ENCODE peak calls at places on chromosomes 6 and 20, in four cellular contexts. One of them, this sample, is unnamed.

GRCh38 chr20:11117808-11118528 is 444.2 kb upstream of the JAG1 start:
- DNase-seq in psoas muscle: peak
- DNase-seq in transverse colon: no peak
- DNase-seq in CD4-positive, alpha-beta memory T cell: no peak
- DNase-seq in this sample: peak

GRCh38 chr20:59148713-59149493 is 14.7 kb upstream of the ZNF831 start:
- DNase-seq in psoas muscle: no peak
- DNase-seq in transverse colon: no peak
- DNase-seq in CD4-positive, alpha-beta memory T cell: peak
- DNase-seq in this sample: no peak

GRCh38 chr6:41689171-41690008 is 46.0 kb downstream of the TFEB start:
- DNase-seq in psoas muscle: no peak
- DNase-seq in transverse colon: no peak
- DNase-seq in CD4-positive, alpha-beta memory T cell: no peak
- DNase-seq in this sample: peak

GRCh38 chr6:1424306-1424927 is 35.0 kb downstream of the FOXF2 start:
- DNase-seq in psoas muscle: peak
- DNase-seq in transverse colon: peak
- DNase-seq in CD4-positive, alpha-beta memory T cell: no peak
- DNase-seq in this sample: peak

GRCh38 chr6:6654599-6655575 is 66.4 kb downstream of the LY86 start:
- DNase-seq in psoas muscle: no peak
- DNase-seq in transverse colon: no peak
- DNase-seq in CD4-positive, alpha-beta memory T cell: no peak
- DNase-seq in this sample: no peak

GRCh38 chr6:28656715-28657114 is 131.0 kb downstream of the GPX5 start:
- DNase-seq in psoas muscle: no peak
- DNase-seq in transverse colon: no peak
- DNase-seq in CD4-positive, alpha-beta memory T cell: no peak
- DNase-seq in this sample: no peak

GRCh38 chr6:100382031-100382430 is 82.7 kb downstream of the SIM1 start:
- DNase-seq in psoas muscle: no peak
- DNase-seq in transverse colon: no peak
- DNase-seq in CD4-positive, alpha-beta memory T cell: no peak
- DNase-seq in this sample: peak

GRCh38 chr20:2451939-2452732 is 18.5 kb downstream of the SNRPB start:
- DNase-seq in psoas muscle: peak
- DNase-seq in transverse colon: peak
- DNase-seq in CD4-positive, alpha-beta memory T cell: peak
- DNase-seq in this sample: peak

GRCh38 chr6:31202259-31203166 is 32.0 kb upstream of the POU5F1 start:
- DNase-seq in psoas muscle: no peak
- DNase-seq in transverse colon: no peak
- DNase-seq in CD4-positive, alpha-beta memory T cell: no peak
- DNase-seq in this sample: peak

GRCh38 chr6:42279966-42280629 is 62.4 kb upstream of the MRPS10 start:
- DNase-seq in psoas muscle: peak
- DNase-seq in transverse colon: no peak
- DNase-seq in CD4-positive, alpha-beta memory T cell: no peak
- DNase-seq in this sample: peak

GRCh38 chr6:53065266-53066058 is at the start of gene FBXO9:
- DNase-seq in psoas muscle: peak
- DNase-seq in transverse colon: peak
- DNase-seq in CD4-positive, alpha-beta memory T cell: peak
- DNase-seq in this sample: peak

GRCh38 chr6:157187182-157188093 is 135.9 kb downstream of the TMEM242 start:
- DNase-seq in psoas muscle: no peak
- DNase-seq in transverse colon: no peak
- DNase-seq in CD4-positive, alpha-beta memory T cell: no peak
- DNase-seq in this sample: no peak

GRCh38 chr6:90131614-90132423 is 164.8 kb downstream of the BACH2 start:
- DNase-seq in psoas muscle: peak
- DNase-seq in transverse colon: no peak
- DNase-seq in CD4-positive, alpha-beta memory T cell: no peak
- DNase-seq in this sample: no peak

GRCh38 chr6:143074670-143075318 is 14.1 kb downstream of the AIG1 start:
- DNase-seq in psoas muscle: no peak
- DNase-seq in transverse colon: no peak
- DNase-seq in CD4-positive, alpha-beta memory T cell: no peak
- DNase-seq in this sample: no peak

GRCh38 chr20:1281279-1282057 is 15.4 kb downstream of the SNPH start:
- DNase-seq in psoas muscle: no peak
- DNase-seq in transverse colon: no peak
- DNase-seq in CD4-positive, alpha-beta memory T cell: no peak
- DNase-seq in this sample: no peak

GRCh38 chr20:32464401-32465091 is 106.4 kb downstream of the ASXL1 start:
- DNase-seq in psoas muscle: no peak
- DNase-seq in transverse colon: no peak
- DNase-seq in CD4-positive, alpha-beta memory T cell: no peak
- DNase-seq in this sample: no peak

GRCh38 chr6:110828396-110828795 is 13.1 kb upstream of the CDK19 start:
- DNase-seq in psoas muscle: no peak
- DNase-seq in transverse colon: no peak
- DNase-seq in CD4-positive, alpha-beta memory T cell: no peak
- DNase-seq in this sample: peak

GRCh38 chr6:39950125-39950720 is 16.0 kb upstream of the MOCS1 start:
- DNase-seq in psoas muscle: no peak
- DNase-seq in transverse colon: no peak
- DNase-seq in CD4-positive, alpha-beta memory T cell: no peak
- DNase-seq in this sample: no peak

GRCh38 chr6:44298864-44299263 is 14.3 kb downstream of the AARS2 start:
- DNase-seq in psoas muscle: no peak
- DNase-seq in transverse colon: no peak
- DNase-seq in CD4-positive, alpha-beta memory T cell: no peak
- DNase-seq in this sample: no peak

GRCh38 chr20:56929606-56930005 is 300.5 kb downstream of the TFAP2C start:
- DNase-seq in psoas muscle: no peak
- DNase-seq in transverse colon: no peak
- DNase-seq in CD4-positive, alpha-beta memory T cell: no peak
- DNase-seq in this sample: no peak

GRCh38 chr6:161249327-161249726 is 24.5 kb downstream of the AGPAT4 start:
- DNase-seq in psoas muscle: no peak
- DNase-seq in transverse colon: no peak
- DNase-seq in CD4-positive, alpha-beta memory T cell: no peak
- DNase-seq in this sample: no peak

GRCh38 chr6:27250277-27250954 is 2.9 kb downstream of the PRSS16 start:
- DNase-seq in psoas muscle: no peak
- DNase-seq in transverse colon: no peak
- DNase-seq in CD4-positive, alpha-beta memory T cell: no peak
- DNase-seq in this sample: no peak
- H3K4me3 ChIP-seq in psoas muscle: peak
- H3K4me3 ChIP-seq in transverse colon: peak
- H3K4me3 ChIP-seq in CD4-positive, alpha-beta memory T cell: peak
- H3K4me3 ChIP-seq in this sample: peak

GRCh38 chr6:33815854-33816253 is 12.1 kb upstream of the MLN start:
- DNase-seq in psoas muscle: no peak
- DNase-seq in transverse colon: no peak
- DNase-seq in CD4-positive, alpha-beta memory T cell: no peak
- DNase-seq in this sample: peak

GRCh38 chr6:33818293-33818692 is 14.5 kb upstream of the MLN start:
- DNase-seq in psoas muscle: no peak
- DNase-seq in transverse colon: no peak
- DNase-seq in CD4-positive, alpha-beta memory T cell: no peak
- DNase-seq in this sample: no peak

GRCh38 chr6:33819021-33819420 is 15.2 kb upstream of the MLN start:
- DNase-seq in psoas muscle: no peak
- DNase-seq in transverse colon: no peak
- DNase-seq in CD4-positive, alpha-beta memory T cell: no peak
- DNase-seq in this sample: no peak

GRCh38 chr6:33816911-33817310 is 13.1 kb upstream of the MLN start:
- DNase-seq in psoas muscle: no peak
- DNase-seq in transverse colon: no peak
- DNase-seq in CD4-positive, alpha-beta memory T cell: no peak
- DNase-seq in this sample: no peak

DNA sequence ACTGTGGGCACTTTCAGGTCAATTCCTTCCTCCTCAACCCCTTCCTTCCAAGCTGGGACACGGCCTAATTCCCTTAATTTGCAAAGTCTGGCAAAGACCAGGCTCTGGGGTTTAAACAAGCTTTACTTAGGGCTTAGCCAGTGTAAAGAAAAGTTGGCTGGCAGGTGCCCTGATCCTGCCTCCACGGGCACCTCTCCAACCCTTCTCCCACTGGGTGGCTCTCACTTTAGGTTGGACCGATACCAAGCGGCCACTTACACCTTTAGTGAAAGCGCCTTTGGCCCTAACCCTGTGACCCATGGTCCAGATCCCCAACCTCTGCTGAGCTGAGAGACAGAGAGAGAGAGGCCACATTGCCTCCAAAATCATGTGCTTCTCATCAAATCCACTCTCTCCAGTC is 13.7 kb upstream of the MLN start:
- DNase-seq in psoas muscle: no peak
- DNase-seq in transverse colon: no peak
- DNase-seq in CD4-positive, alpha-beta memory T cell: no peak
- DNase-seq in this sample: no peak
- H3K4me3 ChIP-seq in psoas muscle: no peak
- H3K4me3 ChIP-seq in transverse colon: no peak
- H3K4me3 ChIP-seq in CD4-positive, alpha-beta memory T cell: no peak
- H3K4me3 ChIP-seq in this sample: no peak

DNA sequence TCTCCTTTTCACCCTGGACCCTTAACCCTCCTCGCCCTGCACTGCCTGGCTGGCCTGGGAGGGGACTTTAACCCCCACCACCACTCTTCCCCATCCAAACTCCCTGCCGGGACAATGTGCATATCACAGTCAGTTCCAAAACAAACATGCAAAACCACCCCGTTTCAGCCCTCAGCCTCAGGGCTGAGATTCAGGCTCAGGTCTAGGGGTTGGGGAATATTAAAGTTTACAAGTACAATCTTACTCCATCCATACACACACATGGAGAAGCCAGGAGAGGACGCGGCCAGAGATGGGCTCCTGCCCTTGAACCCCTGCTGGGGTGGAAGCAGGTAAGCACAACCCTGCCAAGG is 534 bp downstream of the KIAA1755 start:
- DNase-seq in psoas muscle: no peak
- DNase-seq in transverse colon: no peak
- DNase-seq in CD4-positive, alpha-beta memory T cell: no peak
- DNase-seq in this sample: no peak
- H3K4me3 ChIP-seq in psoas muscle: peak
- H3K4me3 ChIP-seq in transverse colon: no peak
- H3K4me3 ChIP-seq in CD4-positive, alpha-beta memory T cell: no peak
- H3K4me3 ChIP-seq in this sample: no peak

GRCh38 chr20:19966840-19967239 is 50.3 kb upstream of the NAA20 start:
- DNase-seq in psoas muscle: no peak
- DNase-seq in transverse colon: no peak
- DNase-seq in CD4-positive, alpha-beta memory T cell: no peak
- DNase-seq in this sample: no peak
- H3K4me3 ChIP-seq in psoas muscle: no peak
- H3K4me3 ChIP-seq in transverse colon: no peak
- H3K4me3 ChIP-seq in CD4-positive, alpha-beta memory T cell: no peak
- H3K4me3 ChIP-seq in this sample: no peak

GRCh38 chr20:49713779-49714712 is at the start of gene B4GALT5:
- DNase-seq in psoas muscle: peak
- DNase-seq in transverse colon: peak
- DNase-seq in CD4-positive, alpha-beta memory T cell: peak
- DNase-seq in this sample: peak

GRCh38 chr20:49712918-49713778 is 530 bp downstream of the B4GALT5 start:
- DNase-seq in psoas muscle: peak
- DNase-seq in transverse colon: peak
- DNase-seq in CD4-positive, alpha-beta memory T cell: no peak
- DNase-seq in this sample: no peak

GRCh38 chr20:49712118-49712517 is 1.6 kb downstream of the B4GALT5 start:
- DNase-seq in psoas muscle: no peak
- DNase-seq in transverse colon: no peak
- DNase-seq in CD4-positive, alpha-beta memory T cell: no peak
- DNase-seq in this sample: no peak

GRCh38 chr20:49715466-49715865 is 1.8 kb upstream of the B4GALT5 start:
- DNase-seq in psoas muscle: no peak
- DNase-seq in transverse colon: no peak
- DNase-seq in CD4-positive, alpha-beta memory T cell: no peak
- DNase-seq in this sample: no peak

GRCh38 chr20:49711331-49711987 is 2.2 kb downstream of the B4GALT5 start:
- DNase-seq in psoas muscle: no peak
- DNase-seq in transverse colon: no peak
- DNase-seq in CD4-positive, alpha-beta memory T cell: no peak
- DNase-seq in this sample: no peak
- H3K4me3 ChIP-seq in psoas muscle: peak
- H3K4me3 ChIP-seq in transverse colon: no peak
- H3K4me3 ChIP-seq in CD4-positive, alpha-beta memory T cell: no peak
- H3K4me3 ChIP-seq in this sample: peak